ENCODE peak calls at places on chromosomes 2 and 18, in nine cellular contexts. R is SJSA1; T is psoas muscle; X is heart right ventricle; F is adrenal gland; U is left lung; Y is coronary artery; V is CD4-positive, alpha-beta memory T cell; Q is breast epithelium. Z is an unnamed sample.

GRCh38 chr2:28250006-28250405 is 142.7 kb upstream of the FOSL2 start:
- DNase-seq in R (peak), T (no peak), X (no peak), F (no peak), U (no peak), Y (no peak), V (no peak), Q (no peak), Z (no peak)

GRCh38 chr2:105308785-105309540 is 20.6 kb downstream of the TGFBRAP1 start:
- DNase-seq in R (no peak), T (peak), X (peak), F (no peak), U (peak), Y (no peak), V (no peak), Q (no peak), Z (no peak)

GRCh38 chr2:37641582-37642111 is 29.8 kb downstream of the CDC42EP3 start:
- DNase-seq in R (no peak), T (no peak), X (no peak), F (no peak), U (no peak), Y (no peak), V (no peak), Q (no peak), Z (no peak)

GRCh38 chr2:37441055-37441454 is 96.6 kb downstream of the QPCT start:
- DNase-seq in R (no peak), T (no peak), X (no peak), F (no peak), U (no peak), Y (no peak), V (no peak), Q (no peak), Z (no peak)

GRCh38 chr2:189466656-189467055 is 25.4 kb downstream of the WDR75 start:
- DNase-seq in R (no peak), T (no peak), X (peak), F (no peak), U (no peak), Y (no peak), V (no peak), Q (no peak), Z (no peak)

GRCh38 chr2:621303-622099 is 55.7 kb downstream of the TMEM18 start:
- DNase-seq in R (no peak), T (no peak), X (no peak), F (peak), U (no peak), Y (peak), V (no peak), Q (no peak), Z (no peak)

GRCh38 chr2:227871375-227871788 is at the start of gene DAW1:
- DNase-seq in R (peak), T (peak), X (peak), F (peak), U (peak), Y (no peak), V (peak), Q (no peak), Z (no peak)

GRCh38 chr2:109586687-109587086 is 27.1 kb downstream of the SEPTIN10 start:
- DNase-seq in R (no peak), T (no peak), X (no peak), F (no peak), U (no peak), Y (no peak), V (no peak), Q (no peak), Z (no peak)

GRCh38 chr18:12048827-12049175 is 44.8 kb upstream of the ANKRD62 start:
- DNase-seq in R (no peak), T (no peak), X (no peak), F (no peak), U (no peak), Y (no peak), V (no peak), Q (no peak), Z (no peak)

GRCh38 chr2:223723954-223724411 is 113.4 kb downstream of the AP1S3 start:
- DNase-seq in R (no peak), T (no peak), X (no peak), F (no peak), U (no peak), Y (no peak), V (no peak), Q (no peak), Z (no peak)

GRCh38 chr2:23746141-23746863 is 180.6 kb downstream of the ATAD2B start:
- DNase-seq in R (no peak), T (no peak), X (no peak), F (no peak), U (no peak), Y (no peak), V (no peak), Q (no peak), Z (no peak)

GRCh38 chr2:23767871-23768611 is 158.9 kb downstream of the ATAD2B start:
- DNase-seq in R (no peak), T (no peak), X (no peak), F (no peak), U (no peak), Y (no peak), V (no peak), Q (no peak), Z (no peak)

GRCh38 chr2:187774551-187775071 is 220.4 kb upstream of the TFPI start:
- DNase-seq in R (no peak), T (no peak), X (no peak), F (no peak), U (no peak), Y (no peak), V (no peak), Q (no peak), Z (no peak)

GRCh38 chr2:32865399-32866068 is 81.2 kb upstream of the LTBP1 start:
- DNase-seq in R (peak), T (no peak), X (no peak), F (no peak), U (no peak), Y (no peak), V (no peak), Q (no peak), Z (no peak)

DNA sequence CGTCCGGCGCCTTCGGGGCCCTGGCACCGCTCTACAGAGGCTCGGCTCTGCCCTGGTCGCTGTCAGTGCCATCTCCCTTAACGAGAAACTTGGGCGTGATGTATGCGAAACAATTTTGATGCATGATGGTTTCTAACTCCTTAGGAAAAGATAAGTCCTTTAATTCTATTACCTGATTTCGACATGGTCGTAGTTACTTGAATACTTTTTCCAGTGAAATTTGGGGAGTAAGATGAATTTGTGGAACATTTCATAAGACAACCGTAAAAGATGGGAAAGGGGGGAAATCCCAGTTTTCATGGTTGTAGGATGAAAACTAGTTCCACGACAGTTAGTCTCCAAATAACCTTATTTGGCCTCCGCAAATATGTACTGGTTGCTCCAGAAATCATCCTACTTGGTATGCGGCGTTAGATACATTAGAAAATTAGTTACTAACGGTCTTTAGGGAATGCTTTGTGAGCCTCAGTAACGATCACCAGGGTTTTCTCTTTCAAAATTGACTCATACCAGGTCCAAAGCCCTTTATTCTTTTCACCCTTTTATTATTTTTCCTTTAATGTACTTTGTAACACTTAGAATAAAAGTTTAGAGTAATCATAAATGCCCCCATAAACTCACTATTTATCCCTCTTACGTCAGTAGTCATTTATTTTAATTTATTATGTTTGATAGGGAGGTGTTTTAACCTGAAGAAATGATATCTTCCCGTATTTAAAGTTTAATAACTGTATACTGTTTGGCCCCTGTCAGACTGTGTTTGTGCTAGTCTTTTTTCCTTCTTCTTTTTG is 877 bp downstream of the TWSG1 start:
- DNase-seq in R (no peak), T (no peak), X (no peak), F (no peak), U (no peak), Y (no peak), V (no peak), Q (no peak), Z (no peak)
- H3K27ac ChIP-seq in R (peak), T (peak), X (peak), F (peak), U (peak), Y (peak), V (peak), Q (peak), Z (peak)

DNA sequence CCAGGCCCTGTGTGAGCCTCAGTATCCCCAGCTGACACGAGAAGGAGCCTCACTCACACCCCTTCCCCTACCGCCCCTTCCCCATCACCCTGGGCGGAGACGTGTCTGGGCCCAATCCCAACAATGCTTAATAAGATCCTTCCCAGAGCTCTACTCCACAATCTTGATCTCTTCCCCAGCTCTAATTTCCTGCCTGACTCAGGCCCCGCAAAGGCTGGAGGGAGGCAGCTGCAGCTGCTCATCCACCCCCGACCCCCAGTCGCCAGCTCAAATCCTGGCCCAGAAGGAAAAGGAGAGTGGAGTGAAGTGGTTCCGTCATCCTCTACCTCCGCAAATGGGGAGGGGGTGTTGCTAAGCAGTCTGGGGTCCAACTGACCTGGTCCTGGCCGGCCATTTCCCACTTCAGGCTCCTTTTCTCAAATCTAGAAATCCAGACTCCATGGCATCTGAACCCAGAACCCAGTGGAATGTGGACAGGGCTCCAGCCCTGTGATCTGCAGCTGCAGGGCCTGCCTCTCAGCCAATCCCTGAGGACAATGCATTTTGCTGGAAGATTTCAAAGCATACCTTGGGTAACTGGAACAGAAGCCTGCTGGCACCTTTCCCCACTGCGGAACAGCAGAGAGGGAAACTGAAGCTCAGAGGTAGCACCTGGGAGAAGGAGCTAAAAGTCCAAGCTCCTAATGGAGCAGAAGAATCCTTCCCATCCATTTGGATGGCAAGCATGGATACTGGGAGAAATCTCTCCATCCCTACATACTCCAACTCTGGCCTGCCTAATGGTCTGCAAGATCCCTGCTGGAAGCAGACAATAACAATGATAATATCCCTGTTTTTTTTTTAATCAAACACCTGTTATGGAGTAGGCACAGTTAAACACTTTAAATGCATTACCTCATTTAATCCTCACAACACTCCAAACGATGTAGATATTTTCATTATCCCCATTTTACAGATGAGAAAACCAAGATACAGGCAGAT is 5.6 kb upstream of the TNS1 start:
- DNase-seq in R (no peak), T (no peak), X (no peak), F (no peak), U (no peak), Y (no peak), V (no peak), Q (no peak), Z (no peak)
- H3K27ac ChIP-seq in R (no peak), T (peak), X (peak), F (no peak), U (no peak), Y (no peak), V (no peak), Q (peak), Z (no peak)

GRCh38 chr2:99507964-99508818 is 18.4 kb upstream of the REV1 start:
- DNase-seq in R (no peak), T (no peak), X (no peak), F (no peak), U (peak), Y (no peak), V (no peak), Q (no peak), Z (no peak)
- H3K27ac ChIP-seq in R (no peak), T (no peak), X (peak), F (no peak), U (peak), Y (no peak), V (no peak), Q (no peak), Z (no peak)

GRCh38 chr2:218946621-218947020 is 12.8 kb upstream of the CDK5R2 start:
- DNase-seq in R (no peak), T (no peak), X (no peak), F (no peak), U (no peak), Y (no peak), V (no peak), Q (no peak), Z (no peak)
- H3K27ac ChIP-seq in R (no peak), T (no peak), X (no peak), F (no peak), U (no peak), Y (no peak), V (no peak), Q (no peak), Z (no peak)

GRCh38 chr2:90079374-90079773 is 1387.9 kb downstream of the RPIA start:
- DNase-seq in R (no peak), T (no peak), X (no peak), F (no peak), U (no peak), Y (no peak), V (no peak), Q (no peak), Z (no peak)
- H3K27ac ChIP-seq in R (no peak), T (no peak), X (no peak), F (no peak), U (no peak), Y (no peak), V (no peak), Q (no peak), Z (no peak)

GRCh38 chr2:216192931-216193330 is 83.8 kb downstream of the XRCC5 start:
- DNase-seq in R (no peak), T (no peak), X (no peak), F (no peak), U (no peak), Y (no peak), V (no peak), Q (no peak), Z (no peak)

GRCh38 chr2:216188268-216188850 is 79.2 kb downstream of the XRCC5 start:
- DNase-seq in R (no peak), T (no peak), X (no peak), F (no peak), U (no peak), Y (no peak), V (no peak), Q (no peak), Z (no peak)

GRCh38 chr2:216188956-216189355 is 79.8 kb downstream of the XRCC5 start:
- DNase-seq in R (no peak), T (no peak), X (no peak), F (no peak), U (no peak), Y (no peak), V (no peak), Q (no peak), Z (no peak)

GRCh38 chr2:216192181-216192580 is 83.0 kb downstream of the XRCC5 start:
- DNase-seq in R (no peak), T (no peak), X (no peak), F (no peak), U (no peak), Y (no peak), V (no peak), Q (no peak), Z (no peak)

DNA sequence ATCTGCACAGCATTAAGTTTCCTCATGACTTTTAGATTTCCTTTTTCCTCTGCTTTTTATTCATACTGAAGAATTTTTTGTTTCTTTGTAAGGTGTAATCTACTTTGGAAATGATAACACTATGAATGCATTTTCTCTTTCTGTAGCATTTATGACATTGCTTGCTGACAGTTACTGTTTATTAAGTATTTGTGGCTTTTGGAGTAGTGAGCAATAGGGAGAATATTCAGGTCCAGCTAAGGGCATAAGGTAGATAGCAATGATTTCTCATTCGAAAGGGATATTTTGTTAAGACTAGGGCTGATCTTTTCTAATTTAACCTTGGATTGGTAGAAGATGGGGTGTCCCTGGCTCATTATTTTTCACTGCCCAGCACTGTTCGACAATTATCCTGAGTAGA is 80.3 kb downstream of the XRCC5 start:
- DNase-seq in R (no peak), T (no peak), X (no peak), F (no peak), U (no peak), Y (no peak), V (no peak), Q (no peak), Z (no peak)
- H3K27ac ChIP-seq in R (no peak), T (no peak), X (no peak), F (peak), U (no peak), Y (no peak), V (no peak), Q (peak), Z (no peak)

GRCh38 chr2:198913394-198914152 is 544.2 kb downstream of the SATB2 start:
- DNase-seq in R (no peak), T (no peak), X (no peak), F (no peak), U (no peak), Y (no peak), V (no peak), Q (no peak), Z (no peak)
- H3K27ac ChIP-seq in R (no peak), T (no peak), X (no peak), F (no peak), U (no peak), Y (no peak), V (no peak), Q (no peak), Z (no peak)

DNA sequence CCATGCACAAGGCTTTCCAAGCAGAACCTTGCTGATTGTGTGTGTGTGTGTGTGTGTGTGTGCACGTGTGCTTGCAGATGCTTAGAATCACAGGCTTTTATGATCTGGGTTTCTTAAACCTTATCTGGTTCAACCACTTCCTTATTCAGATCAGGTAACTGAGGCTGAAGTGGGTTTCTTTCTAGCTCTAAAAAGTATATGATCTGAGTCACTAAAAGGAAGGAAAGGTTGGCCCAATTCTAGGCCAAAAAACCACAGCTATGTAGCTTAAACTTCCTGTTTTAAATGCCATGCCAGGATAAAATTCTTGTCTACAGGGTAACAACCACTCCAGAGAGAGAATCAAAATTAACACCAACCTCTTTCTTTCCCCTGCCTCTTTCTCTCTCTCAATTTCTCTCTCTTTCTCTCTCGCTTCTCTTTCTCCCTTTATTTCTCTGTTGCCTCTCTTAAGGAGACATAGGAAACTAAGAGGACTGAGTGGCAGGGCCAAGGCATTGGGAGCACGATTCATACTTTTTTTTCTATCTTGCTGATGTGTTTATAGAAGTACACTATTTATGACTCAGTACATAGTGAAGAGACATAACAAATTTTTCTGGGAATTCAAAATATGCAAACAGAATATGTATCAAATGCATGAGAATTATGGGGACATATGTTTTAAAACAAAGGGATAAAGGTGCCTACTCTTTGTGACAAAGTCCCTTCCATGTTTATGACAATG is 140.4 kb downstream of the TRIB2 start:
- DNase-seq in R (no peak), T (no peak), X (no peak), F (no peak), U (no peak), Y (no peak), V (peak), Q (no peak), Z (no peak)
- H3K27ac ChIP-seq in R (peak), T (no peak), X (no peak), F (no peak), U (no peak), Y (no peak), V (no peak), Q (no peak), Z (no peak)

GRCh38 chr2:216791303-216791702 is 68.6 kb downstream of the TNP1 start:
- DNase-seq in R (no peak), T (no peak), X (no peak), F (no peak), U (no peak), Y (no peak), V (no peak), Q (no peak), Z (no peak)
- H3K27ac ChIP-seq in R (no peak), T (peak), X (no peak), F (no peak), U (no peak), Y (peak), V (no peak), Q (peak), Z (peak)

GRCh38 chr2:207135340-207135739 is 30.4 kb downstream of the KLF7 start:
- DNase-seq in R (no peak), T (no peak), X (no peak), F (no peak), U (no peak), Y (no peak), V (no peak), Q (no peak), Z (no peak)
- H3K27ac ChIP-seq in R (peak), T (peak), X (peak), F (no peak), U (peak), Y (peak), V (no peak), Q (peak), Z (peak)